ENCODE peak calls at places on chromosomes 1 and 21, in five cellular contexts. O is upper lobe of left lung, R is upper lobe of right lung, G is MM.1S, A is heart left ventricle. I is an unnamed sample. For H3K4me1, the result is how much of the 10 kb centered on the place peaks cover.

GRCh38 chr1:36731226-36732037 is 248.7 kb upstream of the CSF3R start:
- DNase-seq in G (no peak), R (no peak), O (no peak), A (no peak), I (no peak)

GRCh38 chr1:209455666-209456065 is 127.8 kb upstream of the CAMK1G start:
- DNase-seq in O (no peak), A (no peak), R (no peak), G (no peak), I (no peak)

GRCh38 chr1:153746174-153746573 is 18.3 kb downstream of the INTS3 start:
- DNase-seq in O (no peak), R (no peak), G (no peak), A (no peak), I (no peak)

GRCh38 chr1:41806472-41807155 is 112.1 kb downstream of the HIVEP3 start:
- DNase-seq in O (no peak), R (no peak), G (no peak), A (no peak), I (no peak)

GRCh38 chr1:23951646-23952095 is 8.0 kb upstream of the PNRC2 start:
- DNase-seq in A (no peak), R (no peak), G (no peak), O (no peak), I (no peak)

GRCh38 chr1:229411434-229412055 is 22.3 kb downstream of the ACTA1 start:
- DNase-seq in O (no peak), A (no peak), R (no peak), G (no peak), I (no peak)

GRCh38 chr1:206116873-206117150 is 376 bp downstream of the AVPR1B start:
- DNase-seq in R (no peak), O (no peak), A (no peak), G (no peak), I (no peak)

GRCh38 chr1:64598100-64598571 is 128.2 kb downstream of the CACHD1 start:
- DNase-seq in R (no peak), A (no peak), O (no peak), G (no peak), I (no peak)

GRCh38 chr1:167981933-167982332 is 45.1 kb upstream of the MPC2 start:
- DNase-seq in R (no peak), A (no peak), O (no peak), G (no peak), I (no peak)

GRCh38 chr1:21955474-21956281 is 18.6 kb upstream of the HSPG2 start:
- DNase-seq in O (no peak), A (no peak), R (no peak), G (no peak), I (no peak)

GRCh38 chr1:100353073-100353801 is 931 bp downstream of the CDC14A start:
- DNase-seq in A (peak), G (peak), R (peak), O (peak), I (peak)

GRCh38 chr1:99595041-99595440 is 50.9 kb upstream of the PALMD start:
- DNase-seq in O (no peak), A (no peak), G (no peak), R (no peak), I (no peak)

GRCh38 chr1:231694465-231695077 is 68.0 kb downstream of the DISC1 start:
- DNase-seq in O (no peak), G (no peak), A (no peak), R (no peak), I (no peak)

GRCh38 chr1:27602510-27603319 is 1.2 kb downstream of the AHDC1 start:
- DNase-seq in A (peak), G (peak), R (peak), O (peak), I (peak)

GRCh38 chr1:167520711-167521206 is 2.4 kb upstream of the CD247 start:
- DNase-seq in R (no peak), O (no peak), A (no peak), G (no peak), I (no peak)

GRCh38 chr1:240234477-240235225 is 143.0 kb downstream of the FMN2 start:
- DNase-seq in R (no peak), A (no peak), G (no peak), O (no peak), I (no peak)

GRCh38 chr21:43927591-43928229 is 62.7 kb downstream of the AGPAT3 start:
- DNase-seq in O (no peak), G (no peak), A (no peak), R (no peak), I (no peak)

GRCh38 chr21:43924421-43925095 is 59.5 kb downstream of the AGPAT3 start:
- DNase-seq in O (no peak), A (no peak), G (no peak), R (no peak), I (no peak)

GRCh38 chr21:43926196-43926595 is 61.2 kb downstream of the AGPAT3 start:
- DNase-seq in R (no peak), O (peak), A (no peak), G (no peak), I (no peak)

GRCh38 chr21:43925096-43925481 is 60.1 kb downstream of the AGPAT3 start:
- DNase-seq in O (no peak), G (no peak), R (no peak), A (no peak), I (no peak)

DNA sequence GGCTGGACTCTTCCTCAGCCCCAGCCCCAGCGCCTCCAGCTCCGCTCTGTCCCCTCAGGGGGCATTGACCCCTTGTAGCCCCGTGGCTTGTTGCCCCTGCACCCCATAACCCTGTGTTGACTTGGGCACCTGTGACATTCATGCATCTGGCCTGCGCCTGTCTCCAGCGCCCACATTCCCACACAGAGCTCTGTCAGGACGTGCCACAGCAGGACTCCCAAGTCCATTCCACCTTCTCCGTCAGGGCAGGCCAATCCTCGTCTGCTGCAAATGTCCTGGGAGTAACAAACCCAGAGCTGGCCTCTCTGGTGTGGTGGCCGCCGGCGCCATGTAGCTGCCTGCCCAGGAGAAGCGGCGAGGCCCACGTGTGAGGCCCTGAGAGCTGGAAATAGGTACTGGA is 60.6 kb downstream of the AGPAT3 start:
- DNase-seq in O (no peak), R (no peak), A (no peak), G (no peak), I (no peak)
- H3K4me1 ChIP-seq in O (under half), R (under half), A (half or more), G (under half), I (under half)

GRCh38 chr1:2257245-2257627 is 29.1 kb downstream of the SKI start:
- DNase-seq in O (peak), A (no peak), R (no peak), G (no peak), I (peak)
- H3K4me1 ChIP-seq in O (under half), A (under half), R (half or more), G (under half), I (under half)

GRCh38 chr1:156665539-156665938 is 11.7 kb downstream of the NES start:
- DNase-seq in O (no peak), R (no peak), G (no peak), A (no peak), I (no peak)
- H3K4me1 ChIP-seq in O (half or more), R (half or more), G (under half), A (half or more), I (under half)

GRCh38 chr1:201751872-201752271 is 77.1 kb upstream of the IPO9 start:
- DNase-seq in O (no peak), R (no peak), A (no peak), G (no peak), I (no peak)
- H3K4me1 ChIP-seq in O (under half), R (under half), A (half or more), G (under half), I (under half)

GRCh38 chr21:41712201-41712600 is 54.7 kb downstream of the RIPK4 start:
- DNase-seq in R (peak), O (no peak), A (no peak), G (no peak), I (no peak)

GRCh38 chr21:41709166-41709565 is 57.7 kb downstream of the RIPK4 start:
- DNase-seq in R (no peak), G (no peak), O (no peak), A (no peak), I (no peak)

GRCh38 chr21:41709965-41710822 is 56.7 kb downstream of the RIPK4 start:
- DNase-seq in R (no peak), A (no peak), G (no peak), O (no peak), I (no peak)

GRCh38 chr21:41711416-41712023 is 55.3 kb downstream of the RIPK4 start:
- DNase-seq in R (no peak), G (no peak), A (no peak), O (no peak), I (no peak)

DNA sequence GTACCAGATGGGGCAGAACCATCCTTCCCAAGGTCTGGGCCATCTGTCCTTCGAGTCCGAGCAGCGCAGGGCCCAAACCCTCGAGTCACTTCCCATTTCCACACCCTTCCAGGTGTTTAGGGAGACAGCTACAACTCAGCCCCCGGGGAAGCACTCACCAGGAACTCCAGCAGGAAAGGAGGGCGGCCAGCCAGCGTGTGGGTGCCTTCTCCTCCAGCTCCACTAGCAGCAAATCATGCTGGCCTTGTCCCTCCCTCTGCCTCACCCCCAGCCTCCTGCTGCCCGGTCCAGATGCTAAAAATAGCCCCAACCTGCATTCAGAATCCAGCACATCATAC is 56.1 kb downstream of the RIPK4 start:
- DNase-seq in R (peak), G (no peak), O (no peak), A (no peak), I (no peak)
- H3K4me1 ChIP-seq in R (under half), G (under half), O (under half), A (under half), I (under half)

I was measured in ovary.